ENCODE peak calls at places on chromosomes 4 and X, in five cellular contexts. M is brain microvascular endothelial cell, Q is breast epithelium, D is lower leg skin, C is astrocyte. W is an unnamed sample.
A peak's percentile ranks its signal among the peaks of the same experiment; 100 is the strongest.

GRCh38 chr4:82678046-82678445 is 116.3 kb upstream of the TMEM150C start:
- DNase-seq in M (no peak), Q (no peak), D (no peak), C (no peak), W (no peak)

GRCh38 chrX:2576793-2577192 is 76.0 kb upstream of the DHRSX start:
- DNase-seq in M (no peak), Q (no peak), D (no peak), C (no peak), W (no peak)

GRCh38 chr4:85700362-85700761 is 225.4 kb downstream of the ARHGAP24 start:
- DNase-seq in M (no peak), Q (no peak), D (no peak), C (no peak), W (no peak)

GRCh38 chrX:64191281-64192010 is 14.1 kb downstream of the AMER1 start:
- DNase-seq in M (no peak), Q (no peak), D (no peak), C (no peak), W (no peak)

GRCh38 chr4:53043096-53043495 is 181.0 kb downstream of the RASL11B start:
- DNase-seq in M (no peak), Q (no peak), D (no peak), C (no peak), W (no peak)

GRCh38 chrX:110418857-110419249 is 60.2 kb downstream of the RTL9 start:
- DNase-seq in M (peak; percentile 18), Q (no peak), D (no peak), C (peak; percentile 69), W (peak; percentile 66)

GRCh38 chr4:86916392-86916791 is 18.4 kb upstream of the AFF1 start:
- DNase-seq in M (no peak), Q (no peak), D (no peak), C (no peak), W (no peak)

GRCh38 chr4:5979981-5980380 is 38.2 kb downstream of the C4orf50 start:
- DNase-seq in M (no peak), Q (no peak), D (no peak), C (no peak), W (no peak)

GRCh38 chrX:122565952-122566351 is 618.1 kb upstream of the GRIA3 start:
- DNase-seq in M (peak; percentile 85), Q (no peak), D (peak; percentile 25), C (peak; percentile 98), W (peak; percentile 24)

GRCh38 chrX:72123471-72124185 is 8.1 kb downstream of the RTL5 start:
- DNase-seq in M (peak; percentile 61), Q (peak; percentile 63), D (no peak), C (peak; percentile 22), W (no peak)

GRCh38 chr4:88054909-88055308 is 47.5 kb downstream of the PKD2 start:
- DNase-seq in M (peak; percentile 74), Q (no peak), D (no peak), C (peak; percentile 23), W (peak; percentile 38)

GRCh38 chr4:170348945-170349344 is 259.2 kb upstream of the AADAT start:
- DNase-seq in M (no peak), Q (no peak), D (no peak), C (no peak), W (no peak)

GRCh38 chr4:125303058-125303457 is 11.7 kb upstream of the FAT4 start:
- DNase-seq in M (no peak), Q (no peak), D (no peak), C (peak; percentile 23), W (no peak)

GRCh38 chrX:18410038-18410437 is 15.4 kb upstream of the CDKL5 start:
- DNase-seq in M (peak; percentile 36), Q (no peak), D (no peak), C (peak; percentile 19), W (no peak)

GRCh38 chr4:26636458-26636857 is 52.6 kb downstream of the TBC1D19 start:
- DNase-seq in M (no peak), Q (no peak), D (no peak), C (no peak), W (no peak)

GRCh38 chrX:45771114-45771513 is 570.4 kb upstream of the DIPK2B start:
- DNase-seq in M (peak; percentile 87), Q (no peak), D (no peak), C (peak; percentile 93), W (peak; percentile 75)

GRCh38 chr4:48360966-48361470 is 19.7 kb downstream of the SLAIN2 start:
- DNase-seq in M (no peak), Q (no peak), D (no peak), C (peak; percentile 56), W (no peak)

GRCh38 chr4:140137654-140138053 is 16.3 kb downstream of the MAML3 start:
- DNase-seq in M (peak; percentile 34), Q (no peak), D (no peak), C (peak; percentile 78), W (no peak)

GRCh38 chr4:122476126-122476525 is 19.6 kb upstream of the IL2 start:
- DNase-seq in M (no peak), Q (no peak), D (no peak), C (no peak), W (no peak)

GRCh38 chr4:10084651-10085320 is 31.8 kb downstream of the WDR1 start:
- DNase-seq in M (no peak), Q (no peak), D (no peak), C (no peak), W (no peak)

GRCh38 chr4:139934336-139934735 is 219.6 kb downstream of the MAML3 start:
- DNase-seq in M (no peak), Q (no peak), D (no peak), C (no peak), W (no peak)

GRCh38 chr4:168766537-168767316 is 243.3 kb downstream of the CBR4 start:
- DNase-seq in M (peak; percentile 89), Q (no peak), D (no peak), C (peak; percentile 92), W (no peak)

GRCh38 chr4:2267320-2267811 is 5.5 kb upstream of the MXD4 start:
- DNase-seq in M (no peak), Q (no peak), D (no peak), C (no peak), W (no peak)

GRCh38 chr4:26992657-26993361 is 132.2 kb downstream of the STIM2 start:
- DNase-seq in M (peak; percentile 78), Q (peak; percentile 45), D (no peak), C (peak; percentile 94), W (peak; percentile 46)

GRCh38 chr4:72430988-72431387 is 138.0 kb downstream of the ADAMTS3 start:
- DNase-seq in M (no peak), Q (no peak), D (no peak), C (no peak), W (no peak)

GRCh38 chr4:123585111-123585510 is 188.5 kb downstream of the SPRY1 start:
- DNase-seq in M (no peak), Q (no peak), D (no peak), C (no peak), W (no peak)
- TF ChIP-seq CTCF in M (no peak), Q (no peak), D (no peak), C (no peak), W (no peak)

GRCh38 chr4:89700766-89701165 is 136.2 kb downstream of the SNCA start:
- DNase-seq in M (no peak), Q (no peak), D (no peak), C (no peak), W (no peak)
- TF ChIP-seq CTCF in M (no peak), Q (no peak), D (no peak), C (no peak), W (no peak)

GRCh38 chrX:50905334-50905733 is 5.2 kb upstream of the BMP15 start:
- DNase-seq in M (no peak), Q (no peak), D (no peak), C (no peak), W (no peak)

GRCh38 chrX:50903387-50904027 is 7.0 kb upstream of the BMP15 start:
- DNase-seq in M (peak; percentile 23), Q (no peak), D (no peak), C (peak; percentile 1), W (no peak)
- TF ChIP-seq CTCF in M (peak; percentile 78), Q (no peak), D (no peak), C (peak; percentile 58), W (peak; percentile 70)

DNA sequence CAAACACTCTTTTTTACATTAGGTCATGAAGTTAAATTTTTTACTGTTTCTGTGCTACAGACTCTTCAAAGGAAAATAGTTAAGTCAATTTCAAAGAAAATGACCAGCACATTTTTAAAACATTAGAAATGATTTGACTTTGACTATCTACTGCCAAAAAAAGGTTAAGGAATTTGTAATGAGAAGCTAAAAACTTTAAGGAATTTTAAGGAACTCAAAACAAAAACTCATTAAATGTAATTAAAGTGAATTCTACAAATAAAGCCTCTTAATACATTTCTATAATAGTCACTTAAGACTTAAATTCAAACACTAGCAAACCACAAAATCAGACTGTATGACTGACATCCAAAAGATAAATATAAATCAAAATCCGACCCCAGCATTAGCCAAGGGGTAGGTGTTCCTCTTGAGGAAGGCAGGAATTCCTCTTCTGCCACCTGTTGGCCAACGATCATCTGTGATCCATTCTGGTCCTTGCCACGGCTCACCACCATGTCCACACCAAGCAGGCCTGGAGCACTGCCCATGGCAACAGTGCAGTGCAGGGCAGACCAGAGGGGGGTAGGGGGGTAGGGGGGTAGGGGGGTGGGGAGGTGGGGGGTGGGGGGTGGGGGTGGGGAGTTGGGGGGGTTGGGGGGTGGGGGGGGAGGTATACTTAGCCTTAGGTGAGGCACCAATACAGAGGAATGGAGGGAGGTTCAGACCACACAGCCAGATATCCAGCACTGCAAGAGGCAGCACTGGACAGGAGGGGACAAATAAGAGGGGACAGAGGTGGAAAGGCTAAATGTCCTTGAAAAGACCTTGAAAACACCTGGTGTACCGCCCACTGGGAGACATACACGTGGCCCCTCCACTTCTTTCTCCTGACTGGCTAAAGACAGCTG is 287.4 kb downstream of the CHIC1 start:
- DNase-seq in M (peak; percentile 29), Q (peak; percentile 33), D (no peak), C (peak; percentile 29), W (no peak)
- TF ChIP-seq CTCF in M (peak; percentile 58), Q (no peak), D (no peak), C (no peak), W (peak; percentile 21)

DNA sequence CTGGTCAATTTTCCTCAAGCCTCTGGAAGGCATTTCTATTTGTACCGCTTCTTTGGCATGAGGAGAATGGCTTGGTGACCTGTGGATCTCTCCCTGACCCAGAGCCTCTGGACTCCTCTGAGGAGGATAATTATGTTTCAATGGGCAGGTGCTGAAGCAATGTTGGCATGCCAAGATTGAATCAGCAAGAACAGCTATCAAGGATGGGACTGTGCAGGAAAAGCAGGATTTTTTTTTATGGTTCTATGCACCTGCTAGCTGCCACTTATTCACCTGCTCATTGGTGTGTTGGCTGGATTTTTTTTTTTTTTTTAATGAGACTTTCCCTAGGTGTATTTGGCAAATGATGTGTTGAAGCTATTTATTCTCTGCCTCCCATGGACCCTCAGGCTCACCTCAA is 821.2 kb downstream of the RPA4 start:
- DNase-seq in M (no peak), Q (no peak), D (no peak), C (no peak), W (no peak)
- TF ChIP-seq CTCF in M (no peak), Q (no peak), D (no peak), C (no peak), W (no peak)

GRCh38 chrX:132489256-132490085 is 633 bp upstream of the MBNL3 start:
- DNase-seq in M (no peak), Q (peak; percentile 27), D (peak; percentile 41), C (peak; percentile 10), W (no peak)

GRCh38 chrX:132488819-132489255 is at the start of gene MBNL3:
- DNase-seq in M (no peak), Q (peak; percentile 26), D (peak; percentile 28), C (peak; percentile 20), W (no peak)

GRCh38 chrX:132493095-132493494 is 4.3 kb upstream of the MBNL3 start:
- DNase-seq in M (no peak), Q (no peak), D (no peak), C (no peak), W (no peak)

GRCh38 chrX:132490086-132490419 is 1.2 kb upstream of the MBNL3 start:
- DNase-seq in M (no peak), Q (no peak), D (no peak), C (no peak), W (no peak)

GRCh38 chrX:132491191-132491590 is 2.4 kb upstream of the MBNL3 start:
- DNase-seq in M (no peak), Q (no peak), D (peak; percentile 20), C (no peak), W (no peak)
- TF ChIP-seq CTCF in M (peak; percentile 20), Q (no peak), D (no peak), C (no peak), W (no peak)